ENCODE peak calls at places on chromosomes 4 and X, in five cellular contexts. E is astrocyte of the spinal cord, D is cardiac fibroblast, U is brain microvascular endothelial cell, Y is ovary. T is an unnamed sample.

GRCh38 chrX:131187234-131187633 is 101.9 kb downstream of the IGSF1 start:
- DNase-seq in E (no peak), D (no peak), U (no peak), Y (no peak), T (no peak)

GRCh38 chr4:13908455-13908854 is 280.9 kb upstream of the BOD1L1 start:
- DNase-seq in E (no peak), D (peak; percentile 53), U (no peak), Y (no peak), T (no peak)

GRCh38 chr4:6999172-7000086 is 43.7 kb upstream of the TADA2B start:
- DNase-seq in E (no peak), D (no peak), U (no peak), Y (no peak), T (no peak)

GRCh38 chr4:164136181-164136616 is 617.7 kb upstream of the SMIM31 start:
- DNase-seq in E (peak; percentile 63), D (no peak), U (peak; percentile 29), Y (no peak), T (peak; percentile 1)

GRCh38 chr4:184792334-184792733 is 33.4 kb downstream of the ACSL1 start:
- DNase-seq in E (peak; percentile 50), D (no peak), U (no peak), Y (no peak), T (no peak)

GRCh38 chr4:36348403-36348938 is 67.1 kb downstream of the DTHD1 start:
- DNase-seq in E (no peak), D (no peak), U (no peak), Y (no peak), T (no peak)

GRCh38 chr4:122612540-122612939 is 8.3 kb downstream of the IL21 start:
- DNase-seq in E (no peak), D (no peak), U (no peak), Y (no peak), T (peak; percentile 45)

GRCh38 chr4:15506464-15506863 is 36.8 kb downstream of the CC2D2A start:
- DNase-seq in E (peak; percentile 66), D (peak; percentile 33), U (peak; percentile 81), Y (no peak), T (peak; percentile 82)

GRCh38 chrX:133054761-133055385 is 42.0 kb downstream of the USP26 start:
- DNase-seq in E (no peak), D (no peak), U (no peak), Y (no peak), T (no peak)

GRCh38 chr4:155433636-155434360 is 57.0 kb upstream of the MAP9 start:
- DNase-seq in E (peak; percentile 55), D (peak; percentile 4), U (peak; percentile 6), Y (no peak), T (peak; percentile 74)

GRCh38 chr4:20445933-20446723 is 194.4 kb downstream of the SLIT2 start:
- DNase-seq in E (no peak), D (peak; percentile 66), U (no peak), Y (no peak), T (peak; percentile 33)

GRCh38 chrX:140933056-140933455 is 69.3 kb upstream of the SPANXB1 start:
- DNase-seq in E (no peak), D (no peak), U (no peak), Y (no peak), T (no peak)

GRCh38 chr4:139740531-139741041 is 75.0 kb downstream of the MGST2 start:
- DNase-seq in E (peak; percentile 89), D (peak; percentile 97), U (peak; percentile 90), Y (peak; percentile 81), T (peak; percentile 97)

GRCh38 chr4:144906181-144906895 is 191.7 kb downstream of the ANAPC10 start:
- DNase-seq in E (peak; percentile 81), D (peak; percentile 64), U (peak; percentile 42), Y (no peak), T (peak; percentile 29)

GRCh38 chr4:7359302-7360063 is 75.2 kb downstream of the PSAPL1 start:
- DNase-seq in E (no peak), D (no peak), U (no peak), Y (no peak), T (no peak)

GRCh38 chr4:165207016-165207430 is 338 bp upstream of the KLHL2 start:
- DNase-seq in E (peak; percentile 45), D (no peak), U (peak; percentile 8), Y (peak; percentile 20), T (peak; percentile 31)

GRCh38 chr4:37728064-37728463 is 41.9 kb upstream of the RELL1 start:
- DNase-seq in E (no peak), D (no peak), U (no peak), Y (no peak), T (no peak)

GRCh38 chr4:3533421-3533820 is 1.2 kb upstream of the LRPAP1 start:
- DNase-seq in E (no peak), D (no peak), U (no peak), Y (no peak), T (no peak)

GRCh38 chrX:19377799-19378198 is 34.1 kb downstream of the PDHA1 start:
- DNase-seq in E (no peak), D (no peak), U (no peak), Y (no peak), T (no peak)

GRCh38 chr4:71300964-71301363 is 37.9 kb upstream of the SLC4A4 start:
- DNase-seq in E (no peak), D (no peak), U (no peak), Y (no peak), T (no peak)

GRCh38 chr4:19494958-19495357 is 756.7 kb upstream of the SLIT2 start:
- DNase-seq in E (peak; percentile 13), D (peak; percentile 5), U (no peak), Y (no peak), T (peak; percentile 51)

GRCh38 chrX:97401154-97401553 is 517.4 kb downstream of the RPA4 start:
- DNase-seq in E (no peak), D (no peak), U (no peak), Y (no peak), T (no peak)

GRCh38 chr4:41435509-41435908 is 102.4 kb upstream of the LIMCH1 start:
- DNase-seq in E (no peak), D (no peak), U (no peak), Y (no peak), T (no peak)

GRCh38 chr4:186813377-186814068 is 89.9 kb upstream of the FAT1 start:
- DNase-seq in E (no peak), D (no peak), U (no peak), Y (no peak), T (no peak)

GRCh38 chr4:3720461-3720860 is 45.7 kb upstream of the ADRA2C start:
- DNase-seq in E (no peak), D (no peak), U (no peak), Y (no peak), T (no peak)

GRCh38 chr4:122458625-122459024 is 2.1 kb upstream of the IL2 start:
- DNase-seq in E (peak; percentile 37), D (no peak), U (peak; percentile 8), Y (no peak), T (peak; percentile 17)

GRCh38 chr4:87078987-87079469 is 141.4 kb downstream of the KLHL8 start:
- DNase-seq in E (peak; percentile 80), D (peak; percentile 92), U (peak; percentile 79), Y (peak; percentile 50), T (peak; percentile 88)

GRCh38 chrX:19303216-19303880 is 40.4 kb upstream of the PDHA1 start:
- DNase-seq in E (peak; percentile 14), D (peak; percentile 64), U (peak; percentile 47), Y (peak; percentile 32), T (peak; percentile 45)

GRCh38 chr4:20311863-20312262 is 60.2 kb downstream of the SLIT2 start:
- DNase-seq in E (peak; percentile 22), D (no peak), U (no peak), Y (no peak), T (peak; percentile 56)

GRCh38 chr4:30836231-30836630 is 116.1 kb downstream of the PCDH7 start:
- DNase-seq in E (peak; percentile 68), D (no peak), U (no peak), Y (no peak), T (peak; percentile 77)

GRCh38 chr4:76306882-76307669 is 543 bp downstream of the STBD1 start:
- DNase-seq in E (peak; percentile 61), D (peak; percentile 55), U (peak; percentile 16), Y (peak; percentile 60), T (peak; percentile 44)

GRCh38 chr4:182555997-182556418 is 312.8 kb downstream of the TENM3 start:
- DNase-seq in E (peak; percentile 78), D (peak; percentile 83), U (peak; percentile 70), Y (no peak), T (peak; percentile 91)

GRCh38 chrX:40644821-40645358 is 2.5 kb downstream of the CXorf38 start:
- DNase-seq in E (peak; percentile 62), D (peak; percentile 71), U (peak; percentile 68), Y (peak; percentile 66), T (peak; percentile 74)

GRCh38 chr4:16663722-16664121 is 234.7 kb downstream of the LDB2 start:
- DNase-seq in E (no peak), D (peak; percentile 40), U (no peak), Y (no peak), T (no peak)

GRCh38 chr4:141636077-141636770 is at the start of gene IL15:
- DNase-seq in E (peak; percentile 77), D (peak; percentile 48), U (peak; percentile 51), Y (peak; percentile 41), T (peak; percentile 58)

GRCh38 chrX:22575161-22575845 is 302.6 kb downstream of the CBLL2 start:
- DNase-seq in E (peak; percentile 8), D (peak; percentile 5), U (peak; percentile 39), Y (no peak), T (peak; percentile 26)

T was measured in IMR-90.